ENCODE peak calls at places on chromosome 22, in ten cellular contexts. One of them, this sample, is unnamed.

GRCh38 chr22:27133951-27134664 is 476.7 kb downstream of the MIAT start:
- DNase-seq in uterus: peak
- DNase-seq in tibial artery: peak
- DNase-seq in brain microvascular endothelial cell: peak
- DNase-seq in neural progenitor cell: no peak
- DNase-seq in choroid plexus epithelial cell: peak
- DNase-seq in gastrocnemius medialis: peak
- DNase-seq in CD8-positive, alpha-beta T cell: no peak
- DNase-seq in AG04450: no peak
- DNase-seq in fibroblast of lung: peak
- DNase-seq in this sample: peak

GRCh38 chr22:35489225-35489624 is 51.4 kb upstream of the RASD2 start:
- DNase-seq in uterus: no peak
- DNase-seq in tibial artery: no peak
- DNase-seq in brain microvascular endothelial cell: no peak
- DNase-seq in neural progenitor cell: no peak
- DNase-seq in choroid plexus epithelial cell: no peak
- DNase-seq in gastrocnemius medialis: no peak
- DNase-seq in CD8-positive, alpha-beta T cell: no peak
- DNase-seq in AG04450: no peak
- DNase-seq in fibroblast of lung: no peak
- DNase-seq in this sample: no peak

GRCh38 chr22:40593460-40594273 is 42.9 kb downstream of the MRTFA start:
- DNase-seq in uterus: no peak
- DNase-seq in tibial artery: no peak
- DNase-seq in brain microvascular endothelial cell: no peak
- DNase-seq in neural progenitor cell: no peak
- DNase-seq in choroid plexus epithelial cell: no peak
- DNase-seq in gastrocnemius medialis: no peak
- DNase-seq in CD8-positive, alpha-beta T cell: no peak
- DNase-seq in AG04450: no peak
- DNase-seq in fibroblast of lung: no peak
- DNase-seq in this sample: no peak

GRCh38 chr22:18111759-18112330 is 1.2 kb downstream of the TUBA8 start:
- DNase-seq in uterus: no peak
- DNase-seq in tibial artery: no peak
- DNase-seq in brain microvascular endothelial cell: no peak
- DNase-seq in neural progenitor cell: no peak
- DNase-seq in choroid plexus epithelial cell: no peak
- DNase-seq in gastrocnemius medialis: peak
- DNase-seq in CD8-positive, alpha-beta T cell: no peak
- DNase-seq in AG04450: no peak
- DNase-seq in fibroblast of lung: no peak
- DNase-seq in this sample: no peak

GRCh38 chr22:45263790-45264269 is 20.9 kb upstream of the UPK3A start:
- DNase-seq in uterus: peak
- DNase-seq in tibial artery: peak
- DNase-seq in brain microvascular endothelial cell: peak
- DNase-seq in neural progenitor cell: peak
- DNase-seq in choroid plexus epithelial cell: peak
- DNase-seq in gastrocnemius medialis: peak
- DNase-seq in CD8-positive, alpha-beta T cell: no peak
- DNase-seq in AG04450: peak
- DNase-seq in fibroblast of lung: peak
- DNase-seq in this sample: peak

GRCh38 chr22:40720538-40721256 is 41.4 kb downstream of the MCHR1 start:
- DNase-seq in uterus: no peak
- DNase-seq in tibial artery: no peak
- DNase-seq in brain microvascular endothelial cell: no peak
- DNase-seq in neural progenitor cell: no peak
- DNase-seq in choroid plexus epithelial cell: no peak
- DNase-seq in gastrocnemius medialis: no peak
- DNase-seq in CD8-positive, alpha-beta T cell: no peak
- DNase-seq in AG04450: no peak
- DNase-seq in fibroblast of lung: peak
- DNase-seq in this sample: no peak

GRCh38 chr22:19722175-19722914 is 994 bp upstream of the GP1BB start:
- DNase-seq in uterus: no peak
- DNase-seq in tibial artery: no peak
- DNase-seq in brain microvascular endothelial cell: no peak
- DNase-seq in neural progenitor cell: peak
- DNase-seq in choroid plexus epithelial cell: no peak
- DNase-seq in gastrocnemius medialis: no peak
- DNase-seq in CD8-positive, alpha-beta T cell: no peak
- DNase-seq in AG04450: no peak
- DNase-seq in fibroblast of lung: no peak
- DNase-seq in this sample: no peak

GRCh38 chr22:48940266-48940987 is 887.2 kb downstream of the BRD1 start:
- DNase-seq in uterus: no peak
- DNase-seq in tibial artery: peak
- DNase-seq in brain microvascular endothelial cell: no peak
- DNase-seq in neural progenitor cell: no peak
- DNase-seq in choroid plexus epithelial cell: no peak
- DNase-seq in gastrocnemius medialis: no peak
- DNase-seq in CD8-positive, alpha-beta T cell: no peak
- DNase-seq in AG04450: no peak
- DNase-seq in fibroblast of lung: no peak
- DNase-seq in this sample: no peak

GRCh38 chr22:29195118-29195963 is 10.4 kb upstream of the EMID1 start:
- DNase-seq in uterus: no peak
- DNase-seq in tibial artery: peak
- DNase-seq in brain microvascular endothelial cell: no peak
- DNase-seq in neural progenitor cell: no peak
- DNase-seq in choroid plexus epithelial cell: no peak
- DNase-seq in gastrocnemius medialis: no peak
- DNase-seq in CD8-positive, alpha-beta T cell: no peak
- DNase-seq in AG04450: no peak
- DNase-seq in fibroblast of lung: no peak
- DNase-seq in this sample: no peak

GRCh38 chr22:48192920-48193319 is 1430.5 kb downstream of the TBC1D22A start:
- DNase-seq in uterus: no peak
- DNase-seq in tibial artery: no peak
- DNase-seq in brain microvascular endothelial cell: no peak
- DNase-seq in neural progenitor cell: no peak
- DNase-seq in choroid plexus epithelial cell: no peak
- DNase-seq in gastrocnemius medialis: no peak
- DNase-seq in CD8-positive, alpha-beta T cell: no peak
- DNase-seq in AG04450: no peak
- DNase-seq in fibroblast of lung: no peak
- DNase-seq in this sample: no peak

GRCh38 chr22:43272869-43273318 is 70.3 kb downstream of the SCUBE1 start:
- DNase-seq in uterus: no peak
- DNase-seq in tibial artery: no peak
- DNase-seq in brain microvascular endothelial cell: no peak
- DNase-seq in neural progenitor cell: no peak
- DNase-seq in choroid plexus epithelial cell: no peak
- DNase-seq in gastrocnemius medialis: no peak
- DNase-seq in CD8-positive, alpha-beta T cell: no peak
- DNase-seq in AG04450: no peak
- DNase-seq in fibroblast of lung: no peak
- DNase-seq in this sample: peak

GRCh38 chr22:19930537-19931486 is 10.8 kb upstream of the COMT start:
- DNase-seq in uterus: no peak
- DNase-seq in tibial artery: no peak
- DNase-seq in brain microvascular endothelial cell: no peak
- DNase-seq in neural progenitor cell: no peak
- DNase-seq in choroid plexus epithelial cell: no peak
- DNase-seq in gastrocnemius medialis: no peak
- DNase-seq in CD8-positive, alpha-beta T cell: no peak
- DNase-seq in AG04450: no peak
- DNase-seq in fibroblast of lung: no peak
- DNase-seq in this sample: no peak

GRCh38 chr22:43411040-43411919 is 534 bp upstream of the MPPED1 start:
- DNase-seq in uterus: no peak
- DNase-seq in tibial artery: no peak
- DNase-seq in brain microvascular endothelial cell: no peak
- DNase-seq in neural progenitor cell: peak
- DNase-seq in choroid plexus epithelial cell: no peak
- DNase-seq in gastrocnemius medialis: no peak
- DNase-seq in CD8-positive, alpha-beta T cell: no peak
- DNase-seq in AG04450: no peak
- DNase-seq in fibroblast of lung: no peak
- DNase-seq in this sample: no peak

GRCh38 chr22:28980326-28980725 is 81.3 kb downstream of the C22orf31 start:
- DNase-seq in uterus: no peak
- DNase-seq in tibial artery: no peak
- DNase-seq in brain microvascular endothelial cell: no peak
- DNase-seq in neural progenitor cell: no peak
- DNase-seq in choroid plexus epithelial cell: no peak
- DNase-seq in gastrocnemius medialis: no peak
- DNase-seq in CD8-positive, alpha-beta T cell: no peak
- DNase-seq in AG04450: no peak
- DNase-seq in fibroblast of lung: no peak
- DNase-seq in this sample: peak

DNA sequence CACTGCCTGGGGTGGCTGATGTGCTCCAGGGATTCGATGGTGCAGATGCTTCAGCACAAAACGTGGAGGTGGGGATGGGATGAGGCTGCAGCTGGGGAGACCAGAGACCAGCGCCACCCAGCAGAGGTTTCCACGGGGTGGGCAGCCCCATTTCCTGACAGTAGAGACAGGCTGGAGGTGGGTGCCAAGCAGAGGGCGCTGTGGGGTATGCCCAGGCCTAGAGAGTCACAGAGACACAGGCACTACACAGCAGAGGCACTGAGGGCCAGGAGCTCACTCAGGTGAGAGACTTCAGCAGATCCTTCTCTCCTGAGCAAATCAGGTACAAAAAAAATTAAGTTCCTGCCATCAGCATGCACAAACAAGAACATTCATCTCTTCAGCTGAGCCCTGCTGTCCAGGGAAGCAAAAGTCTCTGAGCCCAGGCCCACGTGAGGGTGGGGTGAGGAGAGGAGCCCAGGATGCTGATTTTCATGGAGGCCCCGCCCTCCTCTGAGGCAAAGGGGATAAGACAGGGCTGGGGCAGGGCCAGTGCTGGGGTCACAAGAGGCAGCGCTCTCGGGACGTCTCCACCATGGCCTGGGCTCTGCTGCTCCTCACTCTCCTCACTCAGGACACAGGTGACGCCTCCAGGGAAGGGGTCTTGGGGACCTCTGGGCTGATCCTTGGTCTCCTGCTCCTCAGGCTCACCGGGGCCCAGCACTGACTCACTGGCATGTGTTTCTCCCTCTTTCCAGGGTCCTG is 53.1 kb downstream of the GGTLC2 start:
- DNase-seq in uterus: no peak
- DNase-seq in tibial artery: peak
- DNase-seq in brain microvascular endothelial cell: no peak
- DNase-seq in neural progenitor cell: no peak
- DNase-seq in choroid plexus epithelial cell: no peak
- DNase-seq in gastrocnemius medialis: no peak
- DNase-seq in CD8-positive, alpha-beta T cell: no peak
- DNase-seq in AG04450: no peak
- DNase-seq in fibroblast of lung: no peak
- DNase-seq in this sample: no peak
- TF ChIP-seq CTCF in uterus: no peak
- TF ChIP-seq CTCF in tibial artery: no peak
- TF ChIP-seq CTCF in brain microvascular endothelial cell: no peak
- TF ChIP-seq CTCF in neural progenitor cell: no peak
- TF ChIP-seq CTCF in choroid plexus epithelial cell: no peak
- TF ChIP-seq CTCF in gastrocnemius medialis: no peak
- TF ChIP-seq CTCF in CD8-positive, alpha-beta T cell: no peak
- TF ChIP-seq CTCF in AG04450: no peak
- TF ChIP-seq CTCF in fibroblast of lung: no peak
- TF ChIP-seq CTCF in this sample: no peak

GRCh38 chr22:46428171-46428570 is 92.7 kb downstream of the TRMU start:
- DNase-seq in uterus: no peak
- DNase-seq in tibial artery: no peak
- DNase-seq in brain microvascular endothelial cell: no peak
- DNase-seq in neural progenitor cell: no peak
- DNase-seq in choroid plexus epithelial cell: no peak
- DNase-seq in gastrocnemius medialis: no peak
- DNase-seq in CD8-positive, alpha-beta T cell: no peak
- DNase-seq in AG04450: no peak
- DNase-seq in fibroblast of lung: no peak
- DNase-seq in this sample: no peak
- H3K4me3 ChIP-seq in uterus: no peak
- H3K4me3 ChIP-seq in tibial artery: no peak
- H3K4me3 ChIP-seq in brain microvascular endothelial cell: no peak
- H3K4me3 ChIP-seq in neural progenitor cell: no peak
- H3K4me3 ChIP-seq in choroid plexus epithelial cell: no peak
- H3K4me3 ChIP-seq in gastrocnemius medialis: no peak
- H3K4me3 ChIP-seq in CD8-positive, alpha-beta T cell: no peak
- H3K4me3 ChIP-seq in AG04450: no peak
- H3K4me3 ChIP-seq in fibroblast of lung: no peak
- H3K4me3 ChIP-seq in this sample: no peak

GRCh38 chr22:50700387-50701075 is 27.9 kb downstream of the SHANK3 start:
- DNase-seq in uterus: no peak
- DNase-seq in tibial artery: no peak
- DNase-seq in brain microvascular endothelial cell: no peak
- DNase-seq in neural progenitor cell: no peak
- DNase-seq in choroid plexus epithelial cell: no peak
- DNase-seq in gastrocnemius medialis: no peak
- DNase-seq in CD8-positive, alpha-beta T cell: no peak
- DNase-seq in AG04450: no peak
- DNase-seq in fibroblast of lung: no peak
- DNase-seq in this sample: no peak

GRCh38 chr22:50701076-50701419 is 28.4 kb downstream of the SHANK3 start:
- DNase-seq in uterus: no peak
- DNase-seq in tibial artery: no peak
- DNase-seq in brain microvascular endothelial cell: no peak
- DNase-seq in neural progenitor cell: no peak
- DNase-seq in choroid plexus epithelial cell: no peak
- DNase-seq in gastrocnemius medialis: no peak
- DNase-seq in CD8-positive, alpha-beta T cell: no peak
- DNase-seq in AG04450: no peak
- DNase-seq in fibroblast of lung: no peak
- DNase-seq in this sample: no peak

GRCh38 chr22:50698546-50698945 is 25.9 kb downstream of the SHANK3 start:
- DNase-seq in uterus: no peak
- DNase-seq in tibial artery: no peak
- DNase-seq in brain microvascular endothelial cell: no peak
- DNase-seq in neural progenitor cell: no peak
- DNase-seq in choroid plexus epithelial cell: no peak
- DNase-seq in gastrocnemius medialis: no peak
- DNase-seq in CD8-positive, alpha-beta T cell: no peak
- DNase-seq in AG04450: no peak
- DNase-seq in fibroblast of lung: no peak
- DNase-seq in this sample: no peak

GRCh38 chr22:50699001-50699753 is 26.6 kb downstream of the SHANK3 start:
- DNase-seq in uterus: no peak
- DNase-seq in tibial artery: no peak
- DNase-seq in brain microvascular endothelial cell: no peak
- DNase-seq in neural progenitor cell: no peak
- DNase-seq in choroid plexus epithelial cell: no peak
- DNase-seq in gastrocnemius medialis: no peak
- DNase-seq in CD8-positive, alpha-beta T cell: no peak
- DNase-seq in AG04450: no peak
- DNase-seq in fibroblast of lung: no peak
- DNase-seq in this sample: no peak

GRCh38 chr22:50699754-50700386 is 27.2 kb downstream of the SHANK3 start:
- DNase-seq in uterus: no peak
- DNase-seq in tibial artery: no peak
- DNase-seq in brain microvascular endothelial cell: no peak
- DNase-seq in neural progenitor cell: peak
- DNase-seq in choroid plexus epithelial cell: no peak
- DNase-seq in gastrocnemius medialis: no peak
- DNase-seq in CD8-positive, alpha-beta T cell: no peak
- DNase-seq in AG04450: no peak
- DNase-seq in fibroblast of lung: no peak
- DNase-seq in this sample: no peak
- TF ChIP-seq CTCF in uterus: no peak
- TF ChIP-seq CTCF in tibial artery: no peak
- TF ChIP-seq CTCF in brain microvascular endothelial cell: peak
- TF ChIP-seq CTCF in neural progenitor cell: peak
- TF ChIP-seq CTCF in choroid plexus epithelial cell: peak
- TF ChIP-seq CTCF in gastrocnemius medialis: no peak
- TF ChIP-seq CTCF in CD8-positive, alpha-beta T cell: no peak
- TF ChIP-seq CTCF in AG04450: peak
- TF ChIP-seq CTCF in fibroblast of lung: peak
- TF ChIP-seq CTCF in this sample: peak

GRCh38 chr22:38016182-38017078 is 32.1 kb upstream of the SOX10 start:
- DNase-seq in uterus: no peak
- DNase-seq in tibial artery: no peak
- DNase-seq in brain microvascular endothelial cell: no peak
- DNase-seq in neural progenitor cell: peak
- DNase-seq in choroid plexus epithelial cell: peak
- DNase-seq in gastrocnemius medialis: no peak
- DNase-seq in CD8-positive, alpha-beta T cell: no peak
- DNase-seq in AG04450: no peak
- DNase-seq in fibroblast of lung: peak
- DNase-seq in this sample: no peak
- H3K4me3 ChIP-seq in uterus: no peak
- H3K4me3 ChIP-seq in tibial artery: no peak
- H3K4me3 ChIP-seq in brain microvascular endothelial cell: no peak
- H3K4me3 ChIP-seq in neural progenitor cell: no peak
- H3K4me3 ChIP-seq in choroid plexus epithelial cell: no peak
- H3K4me3 ChIP-seq in gastrocnemius medialis: no peak
- H3K4me3 ChIP-seq in CD8-positive, alpha-beta T cell: no peak
- H3K4me3 ChIP-seq in AG04450: no peak
- H3K4me3 ChIP-seq in fibroblast of lung: no peak
- H3K4me3 ChIP-seq in this sample: no peak

This sample was measured in fibroblast of villous mesenchyme.